ENCODE peak calls at places on chromosomes 5 and 9, in eight cellular contexts. T is omental fat pad; N is T-helper 2 cell treated with Interferon-gamma antibody and Interleukin-4, amounts not matched to agents 5 μg/mL and 100 μg/mL, for 36 hours; Q is brain microvascular endothelial cell; V is endothelial cell; O is M059J; U is T-helper 1 cell; Z is mesendoderm. E is an unnamed sample.

GRCh38 chr9:30758726-30759446 is 1625.6 kb upstream of the ACO1 start:
- DNase-seq in T (no peak), N (no peak), Q (no peak), V (no peak), O (no peak), U (no peak), Z (no peak), E (no peak)

GRCh38 chr5:67246108-67246507 is 49.5 kb upstream of the CD180 start:
- DNase-seq in T (no peak), N (no peak), Q (peak), V (peak), O (peak), U (peak), Z (peak), E (peak)

GRCh38 chr5:71882826-71883744 is 164.0 kb downstream of the CARTPT start:
- DNase-seq in T (no peak), N (no peak), Q (peak), V (no peak), O (peak), U (no peak), Z (no peak), E (peak)

GRCh38 chr5:133744909-133745308 is 132.6 kb upstream of the FSTL4 start:
- DNase-seq in T (no peak), N (no peak), Q (no peak), V (peak), O (no peak), U (no peak), Z (no peak), E (no peak)

GRCh38 chr9:114185570-114185969 is 30.2 kb downstream of the COL27A1 start:
- DNase-seq in T (no peak), N (no peak), Q (no peak), V (no peak), O (no peak), U (no peak), Z (no peak), E (no peak)

GRCh38 chr9:131620764-131621520 is 75.6 kb downstream of the PRRT1B start:
- DNase-seq in T (no peak), N (no peak), Q (no peak), V (no peak), O (no peak), U (no peak), Z (no peak), E (no peak)

GRCh38 chr5:180323929-180324632 is 29.1 kb downstream of the GFPT2 start:
- DNase-seq in T (no peak), N (no peak), Q (peak), V (no peak), O (no peak), U (no peak), Z (no peak), E (no peak)

GRCh38 chr9:127580371-127580770 is 31.7 kb upstream of the STXBP1 start:
- DNase-seq in T (no peak), N (no peak), Q (no peak), V (no peak), O (no peak), U (no peak), Z (no peak), E (no peak)

GRCh38 chr5:96481396-96481795 is 48.3 kb upstream of the PCSK1 start:
- DNase-seq in T (no peak), N (no peak), Q (no peak), V (no peak), O (no peak), U (no peak), Z (no peak), E (no peak)